ENCODE peak calls at places on chromosomes 2 and 18, in four cellular contexts. A is activated CD8-positive, alpha-beta memory T cell treated with anti-CD3 and anti-CD28 coated beads for 48 hours; T is sciatic nerve; Q is cardiac fibroblast. V is an unnamed sample.
A peak's percentile ranks its signal among the peaks of the same experiment; 100 is the strongest.

GRCh38 chr2:105929506-105929905 is 184.8 kb downstream of the NCK2 start:
- DNase-seq in A (no peak), T (no peak), Q (peak; percentile 58), V (no peak)

GRCh38 chr2:95267458-95268207 is 6.6 kb upstream of the PROM2 start:
- DNase-seq in A (no peak), T (no peak), Q (no peak), V (no peak)

GRCh38 chr18:78538669-78539440 is 440.8 kb upstream of the SALL3 start:
- DNase-seq in A (no peak), T (no peak), Q (no peak), V (no peak)

GRCh38 chr2:235230809-235231601 is 262.8 kb upstream of the AGAP1 start:
- DNase-seq in A (no peak), T (no peak), Q (peak; percentile 60), V (no peak)

GRCh38 chr2:19890104-19890503 is 11.7 kb downstream of the TTC32 start:
- DNase-seq in A (no peak), T (no peak), Q (no peak), V (no peak)

GRCh38 chr2:33068261-33068660 is 121.5 kb downstream of the LTBP1 start:
- DNase-seq in A (no peak), T (no peak), Q (no peak), V (no peak)

GRCh38 chr2:231570903-231571302 is 21.8 kb upstream of the TEX44 start:
- DNase-seq in A (no peak), T (no peak), Q (no peak), V (no peak)

GRCh38 chr2:96253006-96253405 is 12.8 kb downstream of the TMEM127 start:
- DNase-seq in A (no peak), T (no peak), Q (no peak), V (no peak)

GRCh38 chr2:41965886-41966285 is 81.9 kb upstream of the PKDCC start:
- DNase-seq in A (no peak), T (peak; percentile 74), Q (peak; percentile 86), V (no peak)

GRCh38 chr2:147051814-147052213 is 793.0 kb upstream of the ACVR2A start:
- DNase-seq in A (no peak), T (no peak), Q (no peak), V (no peak)

GRCh38 chr2:119234021-119235019 is 10.7 kb downstream of the STEAP3 start:
- DNase-seq in A (no peak), T (no peak), Q (peak; percentile 42), V (no peak)

GRCh38 chr2:200159366-200159720 is 147.2 kb upstream of the SPATS2L start:
- DNase-seq in A (no peak), T (no peak), Q (no peak), V (no peak)

GRCh38 chr18:53799134-53799533 is 425.3 kb downstream of the MBD2 start:
- DNase-seq in A (no peak), T (no peak), Q (peak; percentile 41), V (no peak)

GRCh38 chr2:179917272-179917671 is 55.9 kb upstream of the ZNF385B start:
- DNase-seq in A (no peak), T (no peak), Q (peak; percentile 56), V (no peak)

GRCh38 chr18:8811115-8811514 is 105.8 kb downstream of the MTCL1 start:
- DNase-seq in A (no peak), T (no peak), Q (no peak), V (no peak)

GRCh38 chr18:3584266-3584665 is 134.3 kb downstream of the TGIF1 start:
- DNase-seq in A (no peak), T (no peak), Q (no peak), V (no peak)

GRCh38 chr2:54176577-54176976 is 61.2 kb downstream of the ACYP2 start:
- DNase-seq in A (no peak), T (peak; percentile 73), Q (peak; percentile 77), V (no peak)

GRCh38 chr2:109410021-109410815 is 203.5 kb downstream of the SEPTIN10 start:
- DNase-seq in A (no peak), T (no peak), Q (no peak), V (no peak)

GRCh38 chr2:7405861-7406715 is 488.9 kb downstream of the RNF144A start:
- DNase-seq in A (no peak), T (no peak), Q (no peak), V (no peak)

GRCh38 chr2:190972846-190973245 is 41.1 kb downstream of the STAT1 start:
- DNase-seq in A (no peak), T (no peak), Q (peak; percentile 20), V (no peak)